ENCODE peak calls at places on chromosomes 11 and 22, in eight cellular contexts. X is AG10803, K is bronchial epithelial cell, G is GM12865, F is fibroblast of pulmonary artery, C is endothelial cell, W is choroid plexus epithelial cell, Z is mammary epithelial cell. D is an unnamed sample.

GRCh38 chr11:105923814-105924213 is 98.2 kb downstream of the MSANTD4 start:
- DNase-seq in X (peak), K (no peak), G (no peak), F (peak), C (no peak), W (peak), Z (peak), D (no peak)

GRCh38 chr11:117498791-117499190 is 171.1 kb downstream of the CEP164 start:
- DNase-seq in X (no peak), K (no peak), G (no peak), F (no peak), C (no peak), W (no peak), Z (no peak), D (no peak)

GRCh38 chr11:66139817-66140216 is 69.7 kb downstream of the PACS1 start:
- DNase-seq in X (no peak), K (no peak), G (no peak), F (no peak), C (no peak), W (no peak), Z (no peak), D (no peak)

GRCh38 chr22:38221908-38222796 is 20.4 kb downstream of the MAFF start:
- DNase-seq in X (no peak), K (no peak), G (no peak), F (no peak), C (no peak), W (no peak), Z (no peak), D (no peak)

GRCh38 chr11:70445605-70446004 is 47.3 kb downstream of the CTTN start:
- DNase-seq in X (no peak), K (no peak), G (no peak), F (no peak), C (no peak), W (no peak), Z (no peak), D (no peak)

GRCh38 chr11:95231881-95232605 is 1.0 kb upstream of the SESN3 start:
- DNase-seq in X (peak), K (peak), G (peak), F (peak), C (peak), W (peak), Z (peak), D (peak)

GRCh38 chr11:16815047-16815767 is 76.8 kb downstream of the C11orf58 start:
- DNase-seq in X (peak), K (peak), G (no peak), F (peak), C (no peak), W (peak), Z (no peak), D (no peak)

GRCh38 chr11:46308632-46309419 is 31.4 kb downstream of the CREB3L1 start:
- DNase-seq in X (peak), K (peak), G (peak), F (peak), C (peak), W (peak), Z (peak), D (peak)

GRCh38 chr11:113932788-113933187 is 28.2 kb downstream of the HTR3B start:
- DNase-seq in X (no peak), K (no peak), G (no peak), F (no peak), C (no peak), W (no peak), Z (no peak), D (no peak)

GRCh38 chr22:23034621-23035556 is 35.4 kb upstream of the GNAZ start:
- DNase-seq in X (no peak), K (no peak), G (no peak), F (no peak), C (no peak), W (no peak), Z (no peak), D (no peak)

GRCh38 chr11:66579017-66579606 is 10.7 kb upstream of the CTSF start:
- DNase-seq in X (peak), K (peak), G (peak), F (peak), C (peak), W (peak), Z (peak), D (peak)

GRCh38 chr11:131186629-131187075 is 183.8 kb upstream of the NTM start:
- DNase-seq in X (peak), K (peak), G (peak), F (no peak), C (peak), W (no peak), Z (no peak), D (peak)

GRCh38 chr11:64233913-64234839 is at the start of gene VEGFB:
- DNase-seq in X (no peak), K (no peak), G (peak), F (peak), C (no peak), W (no peak), Z (peak), D (peak)

GRCh38 chr11:84384637-84385227 is 1098.6 kb upstream of the CCDC90B start:
- DNase-seq in X (peak), K (peak), G (peak), F (peak), C (peak), W (peak), Z (peak), D (peak)

GRCh38 chr22:30829901-30830550 is 135.4 kb downstream of the OSBP2 start:
- DNase-seq in X (peak), K (peak), G (no peak), F (peak), C (no peak), W (peak), Z (peak), D (peak)

GRCh38 chr11:6498121-6498520 is 1.0 kb downstream of the DNHD1 start:
- DNase-seq in X (peak), K (no peak), G (no peak), F (peak), C (no peak), W (peak), Z (no peak), D (no peak)

GRCh38 chr22:43707650-43708049 is 104.5 kb downstream of the EFCAB6 start:
- DNase-seq in X (no peak), K (peak), G (no peak), F (peak), C (no peak), W (no peak), Z (peak), D (no peak)

GRCh38 chr22:36562261-36562835 is 33.4 kb upstream of the EIF3D start:
- DNase-seq in X (peak), K (peak), G (no peak), F (peak), C (no peak), W (peak), Z (peak), D (no peak)

GRCh38 chr11:67657300-67657699 is 6.8 kb upstream of the ACY3 start:
- DNase-seq in X (no peak), K (peak), G (peak), F (no peak), C (no peak), W (no peak), Z (no peak), D (no peak)

GRCh38 chr22:41799486-41800347 is 762 bp upstream of the CCDC134 start:
- DNase-seq in X (peak), K (no peak), G (no peak), F (peak), C (peak), W (peak), Z (no peak), D (peak)

GRCh38 chr22:44389926-44390925 is 77.5 kb upstream of the SHISAL1 start:
- DNase-seq in X (no peak), K (no peak), G (no peak), F (no peak), C (no peak), W (no peak), Z (no peak), D (no peak)

GRCh38 chr11:18046116-18046777 is at the start of gene TPH1:
- DNase-seq in X (peak), K (peak), G (no peak), F (peak), C (peak), W (peak), Z (peak), D (no peak)

GRCh38 chr11:67265633-67266423 is 445 bp upstream of the GRK2 start:
- DNase-seq in X (peak), K (no peak), G (peak), F (peak), C (peak), W (peak), Z (peak), D (peak)

GRCh38 chr11:25838918-25839611 is 492.9 kb upstream of the ANO3 start:
- DNase-seq in X (no peak), K (peak), G (no peak), F (no peak), C (no peak), W (peak), Z (no peak), D (no peak)

GRCh38 chr11:132670921-132671675 is 861.2 kb downstream of the OPCML start:
- DNase-seq in X (no peak), K (no peak), G (no peak), F (no peak), C (no peak), W (no peak), Z (no peak), D (no peak)

GRCh38 chr22:31346733-31347250 is 646 bp upstream of the PATZ1 start:
- DNase-seq in X (no peak), K (no peak), G (peak), F (peak), C (peak), W (peak), Z (peak), D (peak)

GRCh38 chr11:68090706-68091105 is 30.5 kb downstream of the CHKA start:
- DNase-seq in X (no peak), K (no peak), G (peak), F (peak), C (no peak), W (peak), Z (no peak), D (peak)

GRCh38 chr11:103870821-103871309 is 165.6 kb upstream of the DDI1 start:
- DNase-seq in X (peak), K (no peak), G (no peak), F (peak), C (no peak), W (peak), Z (no peak), D (no peak)

GRCh38 chr11:15654397-15654915 is 539.7 kb downstream of the INSC start:
- DNase-seq in X (no peak), K (no peak), G (no peak), F (no peak), C (no peak), W (no peak), Z (no peak), D (no peak)

GRCh38 chr11:17760102-17761029 is 25.8 kb downstream of the KCNC1 start:
- DNase-seq in X (peak), K (peak), G (peak), F (peak), C (peak), W (peak), Z (peak), D (peak)

GRCh38 chr11:14073821-14074529 is 111.5 kb downstream of the SPON1 start:
- DNase-seq in X (peak), K (no peak), G (no peak), F (no peak), C (no peak), W (no peak), Z (peak), D (no peak)

GRCh38 chr22:17501679-17502285 is 61.5 kb upstream of the SLC25A18 start:
- DNase-seq in X (peak), K (peak), G (peak), F (peak), C (peak), W (peak), Z (peak), D (peak)

GRCh38 chr11:104146421-104146820 is 17.5 kb downstream of the PDGFD start:
- DNase-seq in X (peak), K (no peak), G (no peak), F (no peak), C (no peak), W (no peak), Z (no peak), D (no peak)

GRCh38 chr11:7170431-7170830 is 81.3 kb upstream of the SYT9 start:
- DNase-seq in X (no peak), K (no peak), G (no peak), F (no peak), C (no peak), W (no peak), Z (no peak), D (no peak)

GRCh38 chr11:47523491-47524199 is 29.3 kb downstream of the CELF1 start:
- DNase-seq in X (peak), K (peak), G (peak), F (peak), C (no peak), W (peak), Z (peak), D (no peak)

GRCh38 chr11:86068138-86068861 is 584 bp downstream of the PICALM start:
- DNase-seq in X (peak), K (peak), G (peak), F (no peak), C (peak), W (no peak), Z (peak), D (peak)

GRCh38 chr22:50243704-50244419 is 961 bp downstream of the TUBGCP6 start:
- DNase-seq in X (no peak), K (no peak), G (no peak), F (no peak), C (no peak), W (peak), Z (no peak), D (no peak)

GRCh38 chr22:50242406-50242949 is 2.3 kb downstream of the TUBGCP6 start:
- DNase-seq in X (no peak), K (no peak), G (no peak), F (no peak), C (no peak), W (no peak), Z (no peak), D (no peak)

GRCh38 chr22:50246242-50247175 is 1.7 kb upstream of the TUBGCP6 start:
- DNase-seq in X (no peak), K (no peak), G (no peak), F (no peak), C (no peak), W (no peak), Z (no peak), D (no peak)

GRCh38 chr22:50245214-50246072 is 620 bp upstream of the TUBGCP6 start:
- DNase-seq in X (no peak), K (no peak), G (no peak), F (no peak), C (no peak), W (no peak), Z (peak), D (no peak)

DNA sequence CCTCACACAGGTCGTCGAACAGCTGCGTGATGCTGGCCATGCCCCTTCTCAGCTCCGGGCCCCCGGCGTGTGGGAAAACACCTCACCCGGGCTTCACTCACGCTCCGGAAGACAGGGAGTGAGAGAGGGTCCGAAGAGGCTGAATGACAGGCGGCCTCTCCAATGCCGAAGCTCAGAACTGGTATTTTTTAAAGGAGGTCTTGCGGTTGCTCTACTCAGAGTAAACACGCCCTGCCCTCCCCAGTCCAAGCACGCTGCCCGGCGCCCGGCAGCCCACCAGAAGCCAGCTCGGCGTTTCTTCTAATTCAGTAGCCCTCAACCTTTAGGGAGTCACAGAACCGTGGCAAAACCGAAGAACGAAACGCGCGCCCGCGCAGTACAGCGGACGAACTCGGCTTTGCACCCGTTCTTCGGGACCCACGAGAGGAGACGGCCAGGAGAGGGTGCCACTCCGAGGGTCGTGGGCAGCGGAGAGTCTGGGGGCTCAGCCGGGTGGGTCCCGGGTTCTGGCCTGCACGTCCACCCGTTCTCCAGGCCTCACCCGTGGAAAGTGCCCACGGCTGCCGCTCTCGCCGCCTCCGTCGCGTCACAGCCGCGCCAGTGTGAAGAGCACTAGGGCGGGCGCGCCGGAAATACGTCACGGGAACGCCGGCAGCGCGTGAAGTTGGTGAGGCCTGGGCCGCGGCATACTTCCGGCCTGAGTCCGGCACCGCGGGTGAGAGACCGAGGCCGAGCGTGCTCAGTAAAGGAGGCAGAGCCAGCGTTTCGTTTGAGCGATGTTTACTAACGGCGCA is at the start of gene TUBGCP6:
- DNase-seq in X (peak), K (peak), G (peak), F (peak), C (peak), W (peak), Z (peak), D (peak)
- TF ChIP-seq CTCF in X (peak), K (peak), G (peak), F (peak), C (no peak), W (peak), Z (no peak), D (no peak)

GRCh38 chr11:80616070-80616800 is 1175.4 kb upstream of the TENM4 start:
- DNase-seq in X (no peak), K (no peak), G (no peak), F (no peak), C (no peak), W (no peak), Z (no peak), D (no peak)
- TF ChIP-seq CTCF in X (no peak), K (no peak), G (no peak), F (no peak), C (no peak), W (no peak), Z (no peak), D (no peak)

DNA sequence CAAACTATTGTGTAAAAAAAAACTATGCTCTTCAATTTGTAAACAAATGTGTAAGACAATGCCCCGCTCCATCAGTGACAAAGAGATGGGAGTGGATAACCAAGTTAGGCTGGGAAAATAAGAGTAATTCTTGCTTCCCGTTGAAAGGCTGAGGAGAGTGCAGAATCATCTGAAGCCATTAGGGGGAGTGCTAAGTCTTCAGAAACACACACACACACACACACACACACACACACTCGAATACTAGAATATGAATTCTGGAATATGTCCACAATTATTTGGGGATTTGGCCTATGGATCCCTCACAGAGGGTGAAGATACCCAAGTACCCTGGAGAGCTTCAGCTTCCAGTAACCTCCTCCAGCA is 27.8 kb upstream of the ROBO3 start:
- DNase-seq in X (peak), K (peak), G (peak), F (peak), C (peak), W (peak), Z (peak), D (peak)
- TF ChIP-seq CTCF in X (peak), K (peak), G (peak), F (peak), C (no peak), W (peak), Z (peak), D (peak)

DNA sequence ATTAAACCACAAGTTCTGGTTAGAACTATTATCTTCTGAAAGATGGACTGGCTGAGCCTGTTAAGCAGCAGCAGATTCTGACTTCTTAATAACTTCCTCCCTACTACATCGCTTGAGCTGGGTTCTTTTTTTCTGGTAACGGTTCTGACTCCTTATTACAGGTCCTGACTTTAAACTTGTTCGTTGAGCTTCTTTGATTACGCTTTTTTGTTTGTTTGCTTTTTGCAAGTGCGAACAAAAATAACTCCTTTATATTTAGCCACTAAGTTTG is 1.1 kb downstream of the CBL start:
- DNase-seq in X (peak), K (peak), G (peak), F (peak), C (no peak), W (peak), Z (peak), D (no peak)
- TF ChIP-seq CTCF in X (no peak), K (no peak), G (no peak), F (no peak), C (no peak), W (no peak), Z (no peak), D (no peak)